ENCODE peak calls at places on chromosome 7, in six cellular contexts. T is mesendoderm, L is IMR-90, O is neuronal stem cell, F is H9, W is mesenchymal stem cell. S is an unnamed sample.

GRCh38 chr7:47806701-47807103 is 141.6 kb downstream of the PKD1L1 start:
- DNase-seq in T (no peak), L (no peak), O (no peak), F (no peak), W (no peak), S (no peak)

GRCh38 chr7:70828366-70828765 is 303.6 kb upstream of the GALNT17 start:
- DNase-seq in T (no peak), L (no peak), O (no peak), F (no peak), W (no peak), S (no peak)

GRCh38 chr7:85630904-85631582 is 444.2 kb upstream of the SEMA3D start:
- DNase-seq in T (no peak), L (peak; percentile 4), O (peak; percentile 36), F (no peak), W (peak; percentile 33), S (no peak)

GRCh38 chr7:36272567-36273269 is 116.9 kb upstream of the ANLN start:
- DNase-seq in T (no peak), L (peak; percentile 35), O (no peak), F (no peak), W (peak; percentile 36), S (peak; percentile 92)

GRCh38 chr7:11835260-11835659 is 3.3 kb upstream of the THSD7A start:
- DNase-seq in T (peak; percentile 26), L (peak; percentile 1), O (no peak), F (no peak), W (peak; percentile 11), S (no peak)

GRCh38 chr7:53531-53930 is 138.8 kb upstream of the FAM20C start:
- DNase-seq in T (no peak), L (no peak), O (no peak), F (no peak), W (no peak), S (no peak)

GRCh38 chr7:28346972-28347371 is 65.3 kb upstream of the CREB5 start:
- DNase-seq in T (no peak), L (peak; percentile 17), O (no peak), F (no peak), W (no peak), S (no peak)

GRCh38 chr7:122901250-122901649 is 15.0 kb upstream of the CADPS2 start:
- DNase-seq in T (no peak), L (no peak), O (no peak), F (no peak), W (peak; percentile 49), S (no peak)

GRCh38 chr7:54355842-54356241 is 186.3 kb upstream of the VSTM2A start:
- DNase-seq in T (no peak), L (no peak), O (no peak), F (no peak), W (no peak), S (no peak)

GRCh38 chr7:940599-941408 is 13.7 kb downstream of the ADAP1 start:
- DNase-seq in T (no peak), L (no peak), O (no peak), F (no peak), W (no peak), S (no peak)

GRCh38 chr7:63117-63480 is 129.3 kb upstream of the FAM20C start:
- DNase-seq in T (no peak), L (no peak), O (no peak), F (no peak), W (no peak), S (no peak)

GRCh38 chr7:82714883-82715282 is 271.3 kb upstream of the CACNA2D1 start:
- DNase-seq in T (no peak), L (peak; percentile 46), O (no peak), F (no peak), W (no peak), S (no peak)

GRCh38 chr7:1742555-1743303 is 72.7 kb downstream of the ELFN1 start:
- DNase-seq in T (no peak), L (peak; percentile 14), O (no peak), F (no peak), W (no peak), S (no peak)

GRCh38 chr7:129074994-129075393 is 20.1 kb upstream of the TNPO3 start:
- DNase-seq in T (no peak), L (no peak), O (no peak), F (no peak), W (no peak), S (no peak)

GRCh38 chr7:105654994-105655900 is 74.0 kb upstream of the EFCAB10 start:
- DNase-seq in T (peak; percentile 98), L (peak; percentile 67), O (no peak), F (peak; percentile 86), W (peak; percentile 57), S (peak; percentile 57)

GRCh38 chr7:50679218-50680007 is 103.3 kb downstream of the GRB10 start:
- DNase-seq in T (peak; percentile 48), L (peak; percentile 43), O (no peak), F (no peak), W (peak; percentile 64), S (peak; percentile 62)

GRCh38 chr7:98423043-98423442 is 22.2 kb upstream of the BAIAP2L1 start:
- DNase-seq in T (peak; percentile 78), L (peak; percentile 30), O (no peak), F (no peak), W (peak; percentile 39), S (no peak)

DNA sequence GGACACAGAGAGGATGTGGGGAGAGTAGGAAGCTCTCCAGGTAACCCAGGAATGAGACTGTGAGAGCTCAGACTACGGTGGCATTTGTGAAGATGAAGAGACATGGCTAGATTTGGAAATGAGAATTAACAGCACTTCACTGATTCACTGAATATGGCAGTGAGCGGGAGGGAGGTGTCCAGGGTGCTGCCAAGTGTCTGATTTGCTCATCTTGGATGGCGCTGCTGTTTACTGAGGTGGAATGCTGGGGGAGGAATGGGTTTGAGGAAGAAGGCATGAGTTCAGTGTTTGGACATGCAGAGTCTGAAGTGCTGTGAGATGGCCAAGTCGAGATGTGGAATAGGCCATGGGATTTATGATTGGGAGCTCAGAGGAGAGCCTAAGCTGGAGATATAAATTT is 437.1 kb upstream of the NPVF start:
- DNase-seq in T (no peak), L (no peak), O (no peak), F (no peak), W (no peak), S (peak; percentile 61)
- H3K4me1 ChIP-seq in T (no peaks in the 10 kb centered on the region), L (no peaks in the 10 kb centered on the region), O (no peaks in the 10 kb centered on the region), F (no peaks in the 10 kb centered on the region), W (peaks cover 4% of the 10 kb centered on the region), S (peaks cover 34% of the 10 kb centered on the region)

GRCh38 chr7:73839743-73840714 is 2.3 kb downstream of the METTL27 start:
- DNase-seq in T (peak; percentile 63), L (no peak), O (no peak), F (peak; percentile 53), W (no peak), S (no peak)
- H3K18ac ChIP-seq in T (no peak overlapping the region), L (no peak overlapping the region), O (peak overlapping the region; percentile 76), F (peak overlapping the region; percentile 15), W (no peak overlapping the region), S (peak overlapping the region; percentile 5)

GRCh38 chr7:39971924-39972323 is 21.9 kb downstream of the CDK13 start:
- DNase-seq in T (no peak), L (no peak), O (no peak), F (no peak), W (no peak), S (no peak)

GRCh38 chr7:39967420-39968161 is 17.5 kb downstream of the CDK13 start:
- DNase-seq in T (no peak), L (no peak), O (no peak), F (no peak), W (no peak), S (no peak)

DNA sequence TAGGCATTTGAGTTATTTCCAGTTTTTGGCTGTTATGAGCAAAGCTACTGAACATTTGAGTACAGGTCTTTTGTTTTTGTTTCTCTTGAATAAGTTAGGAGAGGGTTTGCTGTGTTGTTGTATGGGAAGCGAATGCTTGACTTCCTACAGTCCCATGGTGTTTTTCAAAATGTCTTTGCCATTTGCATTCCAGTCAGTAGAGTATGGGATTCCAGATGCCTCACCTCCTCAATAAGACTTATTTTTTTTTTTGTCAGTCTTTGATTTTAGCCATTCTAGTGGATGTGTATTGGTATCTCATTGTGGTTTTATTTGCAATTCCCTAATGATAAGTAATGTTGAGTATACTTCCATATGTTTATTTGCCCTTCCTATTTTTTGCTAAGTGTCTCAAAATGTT is 19.4 kb downstream of the CDK13 start:
- DNase-seq in T (no peak), L (peak; percentile 64), O (no peak), F (no peak), W (peak; percentile 24), S (no peak)
- H3K23ac ChIP-seq in T (no peak overlapping the region), L (no peak overlapping the region), O (no peak overlapping the region), F (no peak overlapping the region), W (no peak overlapping the region), S (no peak overlapping the region)

GRCh38 chr7:77696643-77697534 is 630 bp downstream of the RSBN1L start:
- DNase-seq in T (peak; percentile 73), L (peak; percentile 43), O (peak; percentile 65), F (peak; percentile 53), W (peak; percentile 74), S (peak; percentile 67)
- H3K4me1 ChIP-seq in T (peaks cover 2% of the 10 kb centered on the region), L (no peaks in the 10 kb centered on the region), O (peaks cover 4% of the 10 kb centered on the region), F (no peaks in the 10 kb centered on the region), W (peaks cover 9% of the 10 kb centered on the region), S (no peaks in the 10 kb centered on the region)